ENCODE peak calls at places on chromosomes 3 and 15, in five cellular contexts. H is SHP77; Y is stimulated activated CD4-positive, alpha-beta T cell treated with anti-CD3 and anti-CD28 coated beads, Interleukin-4, amount 100 ng/mL, for 24 hours; S is brain pericyte; L is thoracic aorta. O is an unnamed sample.

GRCh38 chr15:99123706-99124451 is 19.0 kb downstream of the SYNM start:
- DNase-seq in L (peak; percentile 75), Y (no peak), S (peak; percentile 92), H (peak; percentile 74), O (peak; percentile 97)

GRCh38 chr15:77706482-77707244 is 74.0 kb upstream of the LINGO1 start:
- DNase-seq in S (no peak), H (no peak), L (no peak), Y (no peak), O (no peak)

GRCh38 chr15:49875392-49875791 is 243.6 kb downstream of the ATP8B4 start:
- DNase-seq in H (no peak), S (no peak), Y (no peak), L (no peak), O (no peak)

GRCh38 chr15:61994216-61994615 is 66.0 kb downstream of the VPS13C start:
- DNase-seq in L (no peak), S (no peak), H (no peak), Y (no peak), O (no peak)

GRCh38 chr3:72818915-72819314 is 29.3 kb downstream of the SHQ1 start:
- DNase-seq in S (no peak), H (no peak), L (peak; percentile 24), Y (peak; percentile 9), O (no peak)

GRCh38 chr15:76274821-76275220 is 36.4 kb downstream of the ETFA start:
- DNase-seq in S (no peak), H (no peak), L (no peak), Y (no peak), O (no peak)

GRCh38 chr3:79344876-79345871 is 422.6 kb downstream of the ROBO1 start:
- DNase-seq in S (no peak), Y (no peak), L (no peak), H (no peak), O (no peak)

GRCh38 chr3:23035927-23036640 is 167.0 kb upstream of the UBE2E2 start:
- DNase-seq in H (no peak), L (no peak), Y (no peak), S (no peak), O (no peak)

GRCh38 chr3:187041362-187042061 is 97.8 kb downstream of the RPL39L start:
- DNase-seq in L (no peak), H (no peak), S (no peak), Y (peak; percentile 59), O (no peak)

GRCh38 chr3:139745831-139746230 is 68.1 kb upstream of the NMNAT3 start:
- DNase-seq in Y (no peak), L (no peak), S (no peak), H (no peak), O (no peak)

O was measured in smooth muscle cell of the brain vasculature.